ENCODE peak calls at places on chromosome 13, in nine cellular contexts. S is tibial artery; E is iPS-NIHi11; O is WERI-Rb-1; N is omental fat pad; D is activated T-helper 1 cell treated with anti-CD3 and anti-CD28 coated beads, Interleukin-12 subunit alpha, Interleukin-12 subunit beta, Interleukin-2, Interleukin-4 antibody, amounts not matched to agents 30 ng/mL and 10 ng/mL and 1 ng/mL, durations not matched to agents 14 hours and 24 hours and 36 hours; C is AG04449; F is effector CD4-positive, alpha-beta T cell; W is AG08396. R is an unnamed sample.
A peak's percentile ranks its signal among the peaks of the same experiment; 100 is the strongest.

GRCh38 chr13:80029170-80029569 is 311.8 kb downstream of the SPRY2 start:
- DNase-seq in O (no peak), E (no peak), W (no peak), D (no peak), F (no peak), N (no peak), C (no peak), S (no peak), R (no peak)

GRCh38 chr13:40026174-40026585 is 370.7 kb downstream of the COG6 start:
- DNase-seq in E (no peak), O (no peak), F (no peak), W (no peak), S (no peak), D (peak; percentile 67), N (no peak), C (no peak), R (peak; percentile 35)

GRCh38 chr13:73991884-73992283 is 142.3 kb downstream of the KLF12 start:
- DNase-seq in N (no peak), E (no peak), O (no peak), D (no peak), C (no peak), S (no peak), F (no peak), W (no peak), R (no peak)

GRCh38 chr13:41610426-41610825 is 153.1 kb downstream of the RGCC start:
- DNase-seq in W (peak; percentile 39), E (peak; percentile 27), F (no peak), O (no peak), C (peak; percentile 89), N (no peak), D (no peak), S (no peak), R (no peak)

GRCh38 chr13:28659611-28659970 is 661 bp downstream of the POMP start:
- DNase-seq in W (peak; percentile 58), N (no peak), F (peak; percentile 6), D (peak; percentile 33), O (no peak), S (no peak), C (no peak), E (no peak), R (peak; percentile 53)

GRCh38 chr13:112643759-112644459 is 45.9 kb upstream of the ATP11A start:
- DNase-seq in O (no peak), E (no peak), C (no peak), D (no peak), N (no peak), S (no peak), W (no peak), F (no peak), R (no peak)

GRCh38 chr13:109351236-109351635 is 435.1 kb downstream of the IRS2 start:
- DNase-seq in D (no peak), O (no peak), E (no peak), S (no peak), F (no peak), W (no peak), N (no peak), C (no peak), R (no peak)

GRCh38 chr13:42071667-42072419 is 23.4 kb downstream of the DGKH start:
- DNase-seq in S (no peak), W (no peak), F (no peak), O (no peak), D (no peak), N (no peak), E (no peak), C (no peak), R (no peak)

GRCh38 chr13:99124695-99125334 is 75.8 kb upstream of the UBAC2 start:
- DNase-seq in C (peak; percentile 9), N (no peak), D (no peak), F (no peak), E (no peak), W (peak; percentile 34), O (no peak), S (no peak), R (no peak)

GRCh38 chr13:90800082-90800746 is 547.3 kb upstream of the MIR17HG start:
- DNase-seq in S (peak; percentile 76), C (no peak), F (no peak), D (no peak), W (no peak), O (no peak), N (no peak), E (no peak), R (no peak)

GRCh38 chr13:99197257-99197651 is 3.4 kb upstream of the UBAC2 start:
- DNase-seq in C (no peak), E (no peak), N (no peak), F (no peak), S (no peak), W (no peak), O (no peak), D (no peak), R (no peak)

GRCh38 chr13:75550159-75550567 is 572 bp downstream of the UCHL3 start:
- DNase-seq in D (no peak), N (no peak), S (no peak), W (peak; percentile 53), F (no peak), C (no peak), E (peak; percentile 18), O (no peak), R (no peak)

GRCh38 chr13:112825071-112825470 is 135.2 kb downstream of the ATP11A start:
- DNase-seq in F (no peak), O (no peak), S (no peak), E (no peak), D (no peak), C (no peak), N (no peak), W (no peak), R (no peak)

GRCh38 chr13:106100261-106100919 is 435.1 kb downstream of the EFNB2 start:
- DNase-seq in D (no peak), C (no peak), F (no peak), O (no peak), N (no peak), E (peak; percentile 75), W (no peak), S (no peak), R (no peak)

GRCh38 chr13:88068316-88068715 is 397.1 kb downstream of the SLITRK5 start:
- DNase-seq in E (no peak), F (no peak), O (no peak), S (no peak), D (no peak), C (no peak), N (no peak), W (no peak), R (no peak)

R was measured in naive thymus-derived CD4-positive, alpha-beta T cell.